ENCODE peak calls at places on chromosomes 11 and 22, in four cellular contexts. A, S, E and Y are unnamed samples.

GRCh38 chr11:94325681-94326080 is 21.3 kb downstream of the IZUMO1R start:
- DNase-seq in A (no peak), E (peak), S (no peak), Y (peak)

GRCh38 chr22:50728523-50728931 is 9.5 kb upstream of the ACR start:
- DNase-seq in A (no peak), E (no peak), S (no peak), Y (no peak)

GRCh38 chr11:64268028-64268686 is 16.3 kb downstream of the BAD start:
- DNase-seq in S (no peak), A (no peak), E (peak), Y (no peak)

GRCh38 chr11:121964591-121964990 is 151.4 kb downstream of the BLID start:
- DNase-seq in S (peak), E (peak), A (peak), Y (peak)

GRCh38 chr22:37419916-37420655 is 7.2 kb downstream of the ELFN2 start:
- DNase-seq in E (no peak), A (no peak), S (no peak), Y (no peak)

GRCh38 chr11:93143186-93143585 is 54.6 kb downstream of the SLC36A4 start:
- DNase-seq in S (peak), E (peak), A (peak), Y (peak)

GRCh38 chr11:3735827-3736226 is 61.5 kb downstream of the NUP98 start:
- DNase-seq in A (no peak), E (peak), S (peak), Y (peak)

GRCh38 chr11:96338910-96339703 is 3.9 kb downstream of the MAML2 start:
- DNase-seq in A (no peak), E (peak), S (no peak), Y (peak)

GRCh38 chr22:45262195-45262930 is 21.7 kb upstream of the KIAA0930 start:
- DNase-seq in S (no peak), E (no peak), A (no peak), Y (no peak)
- H3K4me3 ChIP-seq in S (no peak), E (no peak), A (no peak), Y (no peak)

GRCh38 chr11:50188040-50188439 is 155.4 kb downstream of the OR4C45 start:
- DNase-seq in E (no peak), A (no peak), S (no peak), Y (no peak)

GRCh38 chr11:50187220-50187619 is 154.5 kb downstream of the OR4C45 start:
- DNase-seq in A (no peak), E (no peak), S (no peak), Y (no peak)

DNA sequence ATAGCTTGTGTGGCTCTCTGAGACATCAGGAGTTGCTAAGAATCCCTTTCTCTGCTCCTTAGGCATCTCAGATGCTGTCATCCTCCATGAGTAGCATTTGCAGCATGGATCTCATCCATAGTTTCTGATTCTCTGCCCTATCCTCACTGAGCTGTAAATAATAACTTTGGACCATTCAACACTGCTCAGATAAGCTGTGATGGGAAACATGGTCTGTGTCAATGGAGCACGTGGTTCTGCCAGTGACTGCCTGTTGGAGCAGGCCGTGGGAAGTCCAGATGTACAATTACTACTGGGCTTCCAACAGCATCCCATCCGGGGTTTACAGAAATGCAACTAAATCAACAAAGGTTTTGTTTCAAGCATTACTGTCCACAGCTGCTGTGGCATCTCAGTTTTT is 160.1 kb downstream of the OR4C45 start:
- DNase-seq in A (no peak), E (no peak), S (no peak), Y (no peak)
- TF ChIP-seq CTCF in A (no peak), E (no peak), S (no peak), Y (no peak)

DNA sequence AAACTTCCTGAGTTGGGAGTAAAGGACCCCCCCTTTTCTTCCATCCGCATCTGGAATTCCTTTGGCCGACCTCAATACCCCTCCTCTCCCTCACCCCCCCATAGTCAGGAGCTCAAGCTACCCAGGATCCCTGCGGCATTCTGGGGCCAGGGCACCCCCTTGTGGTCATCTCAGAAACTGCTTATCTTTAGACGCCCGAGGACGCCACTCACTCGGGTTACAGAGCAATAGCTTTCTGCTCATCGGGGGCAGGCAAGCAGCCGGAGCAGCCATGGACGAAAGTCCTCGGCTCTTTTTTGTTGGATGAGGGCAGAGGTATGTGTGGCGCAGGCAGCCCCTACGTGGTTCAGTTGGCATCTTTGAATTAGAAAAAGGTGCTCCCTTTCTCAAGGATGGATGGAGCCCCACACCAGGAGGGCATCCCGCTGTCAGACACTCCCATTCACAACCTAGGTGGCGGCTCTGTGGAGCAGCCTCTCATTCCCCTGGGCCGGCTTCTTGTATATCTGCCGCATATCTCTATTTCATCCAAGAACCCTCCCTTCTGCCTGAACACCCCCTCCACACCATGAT is 2.3 kb downstream of the C1QTNF5 start:
- DNase-seq in S (peak), E (peak), A (no peak), Y (peak)
- H3K4me3 ChIP-seq in S (peak), E (peak), A (no peak), Y (no peak)

DNA sequence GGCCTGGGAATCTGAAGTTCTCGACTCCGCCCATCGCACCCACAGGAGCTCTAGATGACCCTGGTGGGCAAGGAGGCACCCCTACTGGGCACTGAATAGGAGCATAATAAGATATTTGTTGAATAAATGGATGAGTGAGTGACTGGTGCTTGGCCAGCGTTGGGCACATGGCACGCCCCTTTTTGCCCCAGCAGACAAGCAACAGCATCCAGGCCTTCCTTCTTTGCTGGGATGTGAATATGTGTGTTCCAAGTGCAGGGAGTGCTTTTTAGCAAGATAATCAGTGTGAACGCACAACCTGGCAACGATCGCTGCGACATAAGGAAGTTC is 450 bp upstream of the CELF1 start:
- DNase-seq in S (no peak), A (no peak), E (peak), Y (peak)
- TF ChIP-seq CTCF in S (no peak), A (no peak), E (no peak), Y (no peak)